ENCODE peak calls at places on chromosomes 12 and 14, in four cellular contexts. H, A, C and K are unnamed samples.

GRCh38 chr12:92288533-92288932 is 142.9 kb upstream of the BTG1 start:
- DNase-seq in A (no peak), H (peak), C (no peak), K (no peak)

GRCh38 chr14:53355581-53356112 is 202.5 kb upstream of the DDHD1 start:
- DNase-seq in C (no peak), H (no peak), A (peak), K (no peak)

GRCh38 chr12:5230151-5230550 is 186.5 kb downstream of the KCNA5 start:
- DNase-seq in H (no peak), C (no peak), A (no peak), K (no peak)

GRCh38 chr12:53234236-53234635 is 2.2 kb upstream of the RARG start:
- DNase-seq in H (no peak), C (no peak), A (no peak), K (no peak)

GRCh38 chr14:68011629-68012028 is 192.1 kb downstream of the RAD51B start:
- DNase-seq in C (no peak), H (no peak), A (no peak), K (no peak)

GRCh38 chr12:69070319-69071090 is 137.5 kb upstream of the CPM start:
- DNase-seq in A (peak), H (peak), C (peak), K (peak)

GRCh38 chr14:33767721-33768457 is 183.0 kb downstream of the EGLN3 start:
- DNase-seq in C (no peak), A (no peak), H (no peak), K (no peak)

GRCh38 chr12:121165316-121165715 is 32.6 kb downstream of the P2RX7 start:
- DNase-seq in H (no peak), A (no peak), C (no peak), K (no peak)

GRCh38 chr14:91350813-91351507 is 66.7 kb downstream of the CCDC88C start:
- DNase-seq in H (no peak), C (peak), A (no peak), K (no peak)